ENCODE peak calls at places on chromosomes 13 and 19, in six cellular contexts. N is brain microvascular endothelial cell, B is kidney, M is bronchial epithelial cell, S is progenitor cell of endocrine pancreas, H is kidney epithelial cell. P is an unnamed sample.
A peak's percentile ranks its signal among the peaks of the same experiment; 100 is the strongest.

GRCh38 chr19:49546825-49547565 is 19.2 kb downstream of the RCN3 start:
- DNase-seq in N (peak; percentile 83), B (no peak), M (peak; percentile 80), S (peak; percentile 64), H (peak; percentile 54), P (no peak)

GRCh38 chr13:46866150-46866549 is 30.7 kb downstream of the HTR2A start:
- DNase-seq in N (peak; percentile 21), B (no peak), M (peak; percentile 74), S (peak; percentile 13), H (peak; percentile 12), P (no peak)

GRCh38 chr19:35000338-35000646 is 169 bp downstream of the GRAMD1A start:
- DNase-seq in N (no peak), B (no peak), M (no peak), S (no peak), H (no peak), P (no peak)

GRCh38 chr13:96474158-96474606 is 384.3 kb downstream of the HS6ST3 start:
- DNase-seq in N (no peak), B (no peak), M (no peak), S (no peak), H (no peak), P (no peak)

GRCh38 chr19:51119089-51119488 is 5.6 kb upstream of the SIGLEC9 start:
- DNase-seq in N (no peak), B (no peak), M (peak; percentile 15), S (no peak), H (no peak), P (no peak)

GRCh38 chr13:50236898-50237318 is 221.7 kb downstream of the KCNRG start:
- DNase-seq in N (peak; percentile 48), B (no peak), M (no peak), S (no peak), H (no peak), P (no peak)

GRCh38 chr13:110445722-110446569 is 115.6 kb downstream of the RAB20 start:
- DNase-seq in N (no peak), B (peak; percentile 55), M (peak; percentile 43), S (no peak), H (peak; percentile 29), P (no peak)

GRCh38 chr13:106507560-106508274 is 27.7 kb downstream of the EFNB2 start:
- DNase-seq in N (peak; percentile 96), B (no peak), M (peak; percentile 94), S (no peak), H (peak; percentile 72), P (no peak)

GRCh38 chr19:38676023-38676877 is 28.8 kb downstream of the ACTN4 start:
- DNase-seq in N (peak; percentile 68), B (peak; percentile 69), M (peak; percentile 48), S (no peak), H (no peak), P (no peak)

GRCh38 chr19:40193587-40193849 is 2.3 kb downstream of the MAP3K10 start:
- DNase-seq in N (no peak), B (no peak), M (no peak), S (no peak), H (no peak), P (no peak)

GRCh38 chr13:104105418-104106355 is 1039.5 kb upstream of the SLC10A2 start:
- DNase-seq in N (no peak), B (no peak), M (no peak), S (no peak), H (no peak), P (no peak)

GRCh38 chr13:96052655-96053002 is 572 bp downstream of the UGGT2 start:
- DNase-seq in N (peak; percentile 32), B (no peak), M (peak; percentile 83), S (no peak), H (peak; percentile 19), P (no peak)

GRCh38 chr13:37490176-37490575 is 108.4 kb downstream of the POSTN start:
- DNase-seq in N (no peak), B (no peak), M (no peak), S (no peak), H (no peak), P (no peak)

GRCh38 chr13:46495647-46496046 is 57.3 kb upstream of the LRCH1 start:
- DNase-seq in N (no peak), B (no peak), M (no peak), S (no peak), H (no peak), P (no peak)

GRCh38 chr13:35690546-35690945 is 214.1 kb upstream of the MAB21L1 start:
- DNase-seq in N (peak; percentile 14), B (no peak), M (peak; percentile 89), S (no peak), H (no peak), P (no peak)

GRCh38 chr19:48895226-48895625 is 3.3 kb downstream of the TULP2 start:
- DNase-seq in N (no peak), B (no peak), M (no peak), S (no peak), H (no peak), P (no peak)

GRCh38 chr19:35138305-35138799 is 272 bp upstream of the FXYD1 start:
- DNase-seq in N (no peak), B (peak; percentile 88), M (no peak), S (no peak), H (no peak), P (no peak)

GRCh38 chr13:60229708-60230272 is 66.1 kb upstream of the DIAPH3 start:
- DNase-seq in N (no peak), B (no peak), M (no peak), S (no peak), H (no peak), P (no peak)

GRCh38 chr13:94234766-94235165 is 244.7 kb downstream of the DCT start:
- DNase-seq in N (no peak), B (no peak), M (no peak), S (no peak), H (no peak), P (no peak)

GRCh38 chr19:5397804-5398692 is 57.2 kb upstream of the ZNRF4 start:
- DNase-seq in N (peak; percentile 15), B (no peak), M (no peak), S (no peak), H (no peak), P (peak; percentile 50)

GRCh38 chr13:41696163-41697003 is 239.0 kb downstream of the RGCC start:
- DNase-seq in N (peak; percentile 93), B (no peak), M (peak; percentile 94), S (no peak), H (peak; percentile 90), P (no peak)

GRCh38 chr19:35592226-35592625 is 6.3 kb downstream of the PMIS2 start:
- DNase-seq in N (no peak), B (no peak), M (peak; percentile 56), S (no peak), H (no peak), P (no peak)

GRCh38 chr13:53490732-53491131 is 462.1 kb downstream of the OLFM4 start:
- DNase-seq in N (no peak), B (no peak), M (no peak), S (no peak), H (no peak), P (no peak)

GRCh38 chr19:40144947-40145748 is 46.1 kb upstream of the MAP3K10 start:
- DNase-seq in N (no peak), B (no peak), M (no peak), S (no peak), H (no peak), P (no peak)

GRCh38 chr13:89514534-89515312 is 1832.8 kb upstream of the MIR17HG start:
- DNase-seq in N (peak; percentile 1), B (no peak), M (peak; percentile 94), S (no peak), H (peak; percentile 39), P (no peak)

GRCh38 chr19:14689598-14690503 is at the start of gene ZNF333:
- DNase-seq in N (peak; percentile 88), B (peak; percentile 98), M (peak; percentile 67), S (peak; percentile 97), H (peak; percentile 56), P (peak; percentile 94)

GRCh38 chr19:50517704-50518075 is 4.0 kb upstream of the ASPDH start:
- DNase-seq in N (no peak), B (no peak), M (no peak), S (no peak), H (no peak), P (no peak)

GRCh38 chr19:13796301-13797057 is 1.2 kb downstream of the ZSWIM4 start:
- DNase-seq in N (peak; percentile 88), B (peak; percentile 92), M (peak; percentile 94), S (no peak), H (peak; percentile 89), P (no peak)

GRCh38 chr13:83274679-83275078 is 607.6 kb downstream of the SLITRK1 start:
- DNase-seq in N (no peak), B (no peak), M (no peak), S (no peak), H (no peak), P (no peak)

DNA sequence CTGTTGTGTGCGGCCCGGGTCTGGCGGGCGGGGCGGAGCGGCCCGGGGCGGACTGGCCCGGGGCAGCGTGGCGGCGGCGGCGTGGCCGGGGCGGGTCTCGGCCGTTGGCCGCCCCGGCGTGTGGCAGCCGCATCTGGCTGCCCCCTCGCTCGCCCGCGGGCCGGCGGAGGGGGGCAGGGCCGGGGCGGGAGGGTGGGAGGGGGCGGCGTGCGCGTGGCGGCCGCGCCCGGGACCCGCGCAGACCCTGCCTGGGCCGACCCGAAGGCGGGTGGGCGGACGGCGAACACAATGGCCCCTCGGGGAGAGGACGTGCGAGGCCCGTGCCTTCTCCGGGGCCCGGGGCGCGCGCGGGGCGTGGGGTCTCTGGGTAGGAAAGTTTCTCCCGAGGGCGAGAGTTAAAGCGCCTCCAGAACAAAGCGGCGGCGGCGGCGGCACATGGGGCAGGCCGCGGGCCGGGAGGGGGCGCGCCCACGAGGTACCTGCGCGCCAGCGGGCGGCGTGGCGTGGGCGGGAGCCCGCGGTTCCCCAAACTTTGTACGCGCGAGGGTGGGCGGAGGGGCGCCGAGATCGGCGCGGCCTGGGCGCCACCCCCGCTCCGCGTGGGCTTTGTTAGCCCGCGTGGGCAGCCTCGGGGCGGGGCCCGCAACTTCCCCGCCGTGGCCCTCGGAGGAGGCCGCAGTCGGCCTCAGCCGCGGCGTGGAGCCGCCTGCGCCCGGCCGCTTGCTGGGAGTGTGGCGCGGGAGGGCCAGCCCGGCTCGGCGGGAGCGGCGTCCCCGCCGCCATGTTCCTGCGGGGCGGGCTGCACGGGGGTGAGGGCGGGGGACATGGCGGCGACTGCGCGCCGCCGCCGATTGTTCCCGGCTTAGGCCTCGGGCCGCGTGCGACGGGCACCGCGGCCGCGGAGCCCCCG is 764 bp downstream of the MIR17HG start:
- DNase-seq in N (no peak), B (peak; percentile 87), M (no peak), S (peak; percentile 37), H (no peak), P (peak; percentile 51)
- TF ChIP-seq CTCF in N (no peak), B (no peak), M (peak; percentile 5), S (peak; percentile 17), H (no peak), P (no peak)

GRCh38 chr19:44845612-44846454 is at the start of gene NECTIN2:
- DNase-seq in N (peak; percentile 98), B (peak; percentile 100), M (peak; percentile 94), S (peak; percentile 100), H (peak; percentile 82), P (peak; percentile 77)
- TF ChIP-seq CTCF in N (peak; percentile 85), B (peak; percentile 60), M (peak; percentile 89), S (peak; percentile 68), H (peak; percentile 82), P (peak; percentile 46)

DNA sequence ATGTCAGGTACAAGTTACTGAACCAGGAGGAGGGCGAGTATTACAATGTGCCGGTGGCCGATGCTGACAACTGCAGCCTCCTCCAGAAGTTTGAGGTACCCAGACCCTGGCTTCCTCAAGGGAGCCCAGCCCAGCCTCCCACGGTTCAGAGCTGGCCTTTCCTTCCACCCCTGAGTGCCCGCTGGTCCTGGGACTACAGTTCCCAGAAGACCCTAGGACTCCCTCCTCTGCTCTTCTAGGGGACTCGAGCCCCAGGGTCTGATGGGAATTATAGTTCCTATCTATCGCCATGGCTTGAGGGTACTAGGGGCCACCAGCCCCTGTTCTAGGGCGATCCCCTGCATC is 11.0 kb downstream of the PRKCG start:
- DNase-seq in N (no peak), B (no peak), M (no peak), S (no peak), H (no peak), P (no peak)
- TF ChIP-seq CTCF in N (no peak), B (no peak), M (no peak), S (no peak), H (no peak), P (no peak)

GRCh38 chr19:23440207-23440606 is 44.9 kb upstream of the ZNF91 start:
- DNase-seq in N (no peak), B (no peak), M (no peak), S (no peak), H (no peak), P (no peak)
- TF ChIP-seq CTCF in N (peak; percentile 39), B (no peak), M (peak; percentile 2), S (no peak), H (peak; percentile 11), P (no peak)

P was measured in dorsolateral prefrontal cortex.